ENCODE peak calls at places on chromosomes 7 and 10, in eight cellular contexts. G, K, J, B, P, L, Q and M are unnamed samples.
A peak's percentile ranks its signal among the peaks of the same experiment; 100 is the strongest.

GRCh38 chr10:90592903-90593302 is 264.9 kb downstream of the HTR7 start:
- DNase-seq in J (peak; percentile 14), Q (no peak), B (peak; percentile 39), K (peak; percentile 55), P (peak; percentile 8), G (peak; percentile 44), L (no peak), M (peak; percentile 43)

GRCh38 chr7:42414028-42414427 is 177.0 kb upstream of the GLI3 start:
- DNase-seq in K (no peak), B (no peak), P (no peak), G (no peak), L (no peak), J (no peak), Q (no peak), M (no peak)

GRCh38 chr7:77321300-77321699 is 94.8 kb downstream of the GSAP start:
- DNase-seq in J (no peak), P (no peak), G (peak; percentile 29), B (no peak), L (no peak), K (no peak), Q (no peak), M (no peak)

GRCh38 chr10:133236411-133237240 is 1.0 kb upstream of the VENTX start:
- DNase-seq in P (no peak), G (no peak), B (no peak), L (no peak), J (no peak), K (no peak), Q (no peak), M (no peak)

GRCh38 chr7:82156168-82156567 is 287.4 kb downstream of the CACNA2D1 start:
- DNase-seq in L (no peak), B (no peak), J (no peak), G (no peak), Q (no peak), P (no peak), K (no peak), M (no peak)

GRCh38 chr10:59257224-59257623 is 80.8 kb downstream of the PHYHIPL start:
- DNase-seq in L (no peak), G (no peak), B (no peak), J (no peak), K (no peak), Q (no peak), P (no peak), M (no peak)

GRCh38 chr7:41256186-41256945 is 446.5 kb downstream of the INHBA start:
- DNase-seq in B (no peak), K (no peak), G (no peak), Q (no peak), P (no peak), L (no peak), J (no peak), M (no peak)

GRCh38 chr7:12386237-12386839 is 17.3 kb downstream of the VWDE start:
- DNase-seq in B (no peak), G (no peak), L (no peak), P (no peak), K (no peak), Q (no peak), J (no peak), M (no peak)

GRCh38 chr10:82643601-82644000 is 768.6 kb downstream of the NRG3 start:
- DNase-seq in B (no peak), Q (no peak), P (no peak), G (no peak), J (no peak), L (no peak), K (no peak), M (no peak)

GRCh38 chr7:22695476-22696132 is 31.4 kb upstream of the IL6 start:
- DNase-seq in K (no peak), J (no peak), L (no peak), Q (no peak), P (no peak), B (no peak), G (no peak), M (no peak)

GRCh38 chr10:5547934-5548660 is 23.3 kb downstream of the CALML3 start:
- DNase-seq in L (no peak), K (peak; percentile 55), G (peak; percentile 51), J (no peak), P (no peak), Q (no peak), B (no peak), M (no peak)

GRCh38 chr7:11830582-11831382 is 1.2 kb downstream of the THSD7A start:
- DNase-seq in G (peak; percentile 35), K (peak; percentile 75), L (no peak), J (no peak), Q (no peak), P (no peak), B (no peak), M (no peak)

GRCh38 chr10:68406111-68406814 is 814 bp downstream of the RUFY2 start:
- DNase-seq in B (peak; percentile 44), K (peak; percentile 75), L (no peak), Q (no peak), J (peak; percentile 59), G (peak; percentile 74), P (peak; percentile 62), M (peak; percentile 63)

GRCh38 chr7:50608196-50608906 is 43.1 kb upstream of the DDC start:
- DNase-seq in Q (no peak), B (no peak), K (no peak), J (no peak), G (no peak), L (no peak), P (no peak), M (peak; percentile 42)

GRCh38 chr10:78867555-78867939 is 201.2 kb upstream of the ZMIZ1 start:
- DNase-seq in G (no peak), L (no peak), B (no peak), J (no peak), K (no peak), P (no peak), Q (no peak), M (no peak)

GRCh38 chr7:137109966-137110930 is 233.3 kb downstream of the PTN start:
- DNase-seq in Q (no peak), G (no peak), B (no peak), J (no peak), K (no peak), P (no peak), L (no peak), M (no peak)